ENCODE peak calls at places on chromosomes 16 and 17, in four cellular contexts. L is A549, Y is HepG2, V is GM12878. M is an unnamed sample.

GRCh38 chr17:74224959-74225725 is 11.8 kb downstream of the TTYH2 start:
- DNase-seq in L (no peak), Y (no peak), V (no peak), M (no peak)

GRCh38 chr17:32349503-32349853 is 479 bp upstream of the ZNF207 start:
- DNase-seq in L (no peak), Y (no peak), V (no peak), M (peak; percentile 27)

GRCh38 chr17:59695943-59696681 is 11.1 kb downstream of the PTRH2 start:
- DNase-seq in L (no peak), Y (no peak), V (no peak), M (no peak)

GRCh38 chr16:86202267-86202666 is 303.3 kb downstream of the IRF8 start:
- DNase-seq in L (no peak), Y (no peak), V (no peak), M (no peak)

GRCh38 chr17:60421273-60422161 is 772 bp upstream of the CHCT1 start:
- DNase-seq in L (peak; percentile 91), Y (peak; percentile 42), V (no peak), M (peak; percentile 97)

GRCh38 chr17:32265896-32266388 is 310 bp downstream of the RHBDL3 start:
- DNase-seq in L (no peak), Y (no peak), V (no peak), M (no peak)

GRCh38 chr17:58242171-58242784 is 3.9 kb downstream of the LPO start:
- DNase-seq in L (no peak), Y (no peak), V (no peak), M (no peak)

GRCh38 chr16:11107781-11108465 is 148.1 kb downstream of the SOCS1 start:
- DNase-seq in L (no peak), Y (no peak), V (no peak), M (no peak)

GRCh38 chr17:7029659-7030058 is 6.2 kb upstream of the SLC16A13 start:
- DNase-seq in L (no peak), Y (no peak), V (no peak), M (no peak)

GRCh38 chr16:68520649-68521086 is 18.4 kb upstream of the ZFP90 start:
- DNase-seq in L (peak; percentile 95), Y (peak; percentile 89), V (no peak), M (peak; percentile 94)

GRCh38 chr16:24771132-24771778 is 41.8 kb downstream of the TNRC6A start:
- DNase-seq in L (no peak), Y (no peak), V (no peak), M (no peak)
- TF ChIP-seq PBX3 in L (no peak), Y (no peak), V (no peak), M (no peak)

GRCh38 chr16:35391328-35391727 is 1931.9 kb downstream of the TP53TG3F start:
- DNase-seq in L (no peak), Y (peak; percentile 43), V (no peak), M (peak; percentile 33)
- H3K9me3 ChIP-seq in L (no peaks in the 10 kb centered on the region), Y (peaks cover 49% of the 10 kb centered on the region), V (no peaks in the 10 kb centered on the region), M (no peaks in the 10 kb centered on the region)

GRCh38 chr16:75644240-75645012 is 3.0 kb downstream of the KARS1 start:
- DNase-seq in L (no peak), Y (no peak), V (no peak), M (no peak)
- TF ChIP-seq PBX3 in L (no peak), Y (no peak), V (no peak), M (no peak)

DNA sequence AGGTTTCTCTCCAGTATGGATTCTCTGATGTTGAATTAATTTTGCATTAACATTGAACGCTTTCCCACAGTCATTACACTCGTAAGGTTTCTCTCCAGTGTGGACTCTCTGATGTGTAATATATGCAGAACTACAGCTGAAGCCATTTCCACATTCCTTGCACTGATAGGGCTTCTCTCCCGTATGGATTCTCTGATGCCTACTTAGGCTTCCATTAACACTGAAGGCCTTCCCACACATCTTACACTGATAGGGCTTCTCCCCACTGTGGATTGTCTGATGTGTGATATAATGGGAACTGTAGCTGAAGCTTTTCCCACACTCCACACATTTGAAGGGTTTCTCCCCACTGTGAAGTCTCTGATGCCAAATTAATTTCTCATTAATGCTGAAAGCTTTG is 7.2 kb upstream of the TLE7 start:
- DNase-seq in L (no peak), Y (no peak), V (no peak), M (no peak)
- H3K9me3 ChIP-seq in L (peaks cover 97% of the 10 kb centered on the region), Y (no peaks in the 10 kb centered on the region), V (peaks cover 48% of the 10 kb centered on the region), M (peaks cover 42% of the 10 kb centered on the region)

DNA sequence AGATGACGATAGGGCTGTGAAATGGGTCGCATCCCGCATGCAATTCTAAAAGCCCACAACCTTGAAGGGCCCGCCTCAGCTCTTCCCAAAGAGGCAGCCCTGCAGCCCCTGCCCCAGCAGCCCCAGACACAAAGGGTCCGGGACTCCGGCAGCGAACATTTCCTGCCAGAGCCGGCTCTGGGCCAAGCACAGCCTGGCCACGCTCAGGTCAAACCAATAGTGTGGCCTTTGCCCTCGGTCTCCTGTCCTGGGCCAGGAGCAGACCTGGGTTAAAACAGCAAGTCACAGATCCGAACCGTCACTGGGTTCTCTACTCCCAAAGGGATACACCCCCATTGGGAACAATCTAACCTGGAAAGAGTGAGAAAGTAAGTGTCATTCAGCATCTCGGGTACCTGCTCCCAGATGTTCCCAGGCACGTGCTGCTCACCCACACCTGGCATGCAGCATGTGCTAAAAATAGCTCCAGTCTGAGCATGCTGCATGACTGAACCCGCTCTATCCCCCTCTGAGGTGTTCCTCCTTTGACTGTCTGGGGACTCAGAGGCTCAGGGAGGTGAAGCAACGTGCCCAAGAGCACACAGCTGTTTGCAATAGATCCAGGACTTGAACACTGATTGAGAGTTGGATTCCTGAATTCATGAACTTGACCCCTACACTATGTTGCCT is 22.2 kb upstream of the ATP2A3 start:
- DNase-seq in L (no peak), Y (no peak), V (no peak), M (peak; percentile 12)
- TF ChIP-seq PBX3 in L (no peak), Y (no peak), V (no peak), M (no peak)

GRCh38 chr17:49630113-49630900 is 47.6 kb downstream of the SPOP start:
- DNase-seq in L (no peak), Y (no peak), V (no peak), M (no peak)
- H3K9me3 ChIP-seq in L (no peaks in the 10 kb centered on the region), Y (no peaks in the 10 kb centered on the region), V (no peaks in the 10 kb centered on the region), M (no peaks in the 10 kb centered on the region)

GRCh38 chr17:81290230-81290629 is 4.9 kb downstream of the SLC38A10 start:
- DNase-seq in L (no peak), Y (no peak), V (no peak), M (no peak)

GRCh38 chr17:81294512-81295030 is 536 bp downstream of the SLC38A10 start:
- DNase-seq in L (peak; percentile 53), Y (no peak), V (no peak), M (peak; percentile 74)

GRCh38 chr17:81292450-81292849 is 2.7 kb downstream of the SLC38A10 start:
- DNase-seq in L (no peak), Y (no peak), V (no peak), M (no peak)

GRCh38 chr17:81289627-81290026 is 5.5 kb downstream of the SLC38A10 start:
- DNase-seq in L (no peak), Y (no peak), V (no peak), M (no peak)

GRCh38 chr17:81291662-81292061 is 3.4 kb downstream of the SLC38A10 start:
- DNase-seq in L (peak; percentile 92), Y (peak; percentile 53), V (no peak), M (peak; percentile 94)
- TF ChIP-seq PBX3 in L (no peak), Y (no peak), V (no peak), M (no peak)

DNA sequence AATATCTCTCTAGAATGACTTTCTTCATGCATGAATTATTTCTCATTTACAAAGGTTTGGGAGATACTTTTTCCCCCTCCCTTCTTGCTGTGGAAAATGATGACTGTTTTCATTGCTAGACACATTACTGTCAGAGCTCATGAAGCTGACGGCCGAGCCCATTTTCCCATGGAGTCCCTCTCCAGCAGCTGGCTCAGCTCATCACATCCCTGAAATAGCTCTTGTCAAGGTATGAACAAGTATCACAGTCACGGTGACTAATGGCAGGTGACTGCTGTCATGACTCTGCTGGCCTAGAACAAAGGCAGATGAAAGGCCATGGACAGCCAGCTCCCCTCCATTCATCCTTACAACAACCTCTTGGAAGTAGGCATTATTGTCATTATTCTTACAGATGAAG is 208.1 kb downstream of the ABCC12 start:
- DNase-seq in L (no peak), Y (no peak), V (no peak), M (no peak)
- H3K9me3 ChIP-seq in L (no peaks in the 10 kb centered on the region), Y (no peaks in the 10 kb centered on the region), V (no peaks in the 10 kb centered on the region), M (no peaks in the 10 kb centered on the region)

DNA sequence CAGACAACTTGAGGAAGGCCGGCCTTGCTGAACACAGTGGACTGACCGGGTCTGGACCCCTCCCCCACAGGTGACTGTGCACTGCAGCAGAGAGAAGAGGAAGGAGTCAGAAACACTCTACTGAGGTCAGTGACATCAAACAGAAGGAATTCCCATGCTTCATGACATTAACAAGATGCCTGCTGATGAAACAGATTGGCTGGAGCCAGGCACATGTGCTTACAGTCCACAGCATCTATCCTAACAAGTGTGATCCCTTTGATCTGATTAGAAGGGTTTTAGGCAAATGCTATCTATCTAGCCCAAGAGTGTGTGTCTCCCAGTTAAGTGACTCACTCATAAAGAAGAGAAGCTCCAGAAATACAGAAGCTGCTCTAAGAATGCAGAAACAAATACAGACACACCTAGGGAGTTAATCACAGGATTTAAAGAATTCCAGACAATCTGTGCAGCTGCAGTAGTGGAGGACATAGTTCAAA is 90.2 kb downstream of the SYCE1L start:
- DNase-seq in L (peak; percentile 20), Y (no peak), V (no peak), M (peak; percentile 15)
- TF ChIP-seq PBX3 in L (peak; percentile 29), Y (no peak), V (no peak), M (peak; percentile 72)